ENCODE peak calls at places on chromosomes 2 and 18, in seven cellular contexts. X, B, Y, R, Z, G and H are unnamed samples.

GRCh38 chr18:24173997-24174396 is 35.1 kb downstream of the CABYR start:
- DNase-seq in X (no peak), B (no peak), Y (no peak), R (no peak), Z (no peak), G (no peak), H (peak; percentile 32)

GRCh38 chr2:177572236-177572671 is 179.7 kb downstream of the AGPS start:
- DNase-seq in X (no peak), B (no peak), Y (no peak), R (no peak), Z (peak; percentile 63), G (no peak), H (peak; percentile 34)

GRCh38 chr2:61898810-61899209 is 6.7 kb upstream of the COMMD1 start:
- DNase-seq in X (no peak), B (no peak), Y (no peak), R (no peak), Z (no peak), G (no peak), H (peak; percentile 44)

GRCh38 chr18:59918320-59918755 is 18.5 kb downstream of the PMAIP1 start:
- DNase-seq in X (no peak), B (no peak), Y (peak; percentile 64), R (no peak), Z (no peak), G (peak; percentile 34), H (peak; percentile 89)

GRCh38 chr2:132668986-132669853 is 785 bp downstream of the LYPD1 start:
- DNase-seq in X (peak; percentile 14), B (no peak), Y (no peak), R (no peak), Z (no peak), G (no peak), H (no peak)

GRCh38 chr2:8786463-8786862 is 51.0 kb downstream of the KIDINS220 start:
- DNase-seq in X (no peak), B (no peak), Y (no peak), R (no peak), Z (no peak), G (no peak), H (no peak)

GRCh38 chr2:232795920-232796319 is 19.6 kb upstream of the KCNJ13 start:
- DNase-seq in X (no peak), B (no peak), Y (no peak), R (no peak), Z (no peak), G (no peak), H (no peak)

GRCh38 chr18:45009766-45010165 is 329.1 kb downstream of the SETBP1 start:
- DNase-seq in X (peak; percentile 14), B (no peak), Y (no peak), R (no peak), Z (no peak), G (no peak), H (no peak)

GRCh38 chr2:54634564-54635511 is 88.6 kb upstream of the EML6 start:
- DNase-seq in X (no peak), B (no peak), Y (no peak), R (peak; percentile 57), Z (no peak), G (peak; percentile 55), H (peak; percentile 83)

GRCh38 chr2:202072737-202073396 is at the start of gene KIAA2012:
- DNase-seq in X (no peak), B (no peak), Y (no peak), R (no peak), Z (peak; percentile 83), G (no peak), H (no peak)

GRCh38 chr2:172702451-172702850 is 33.2 kb upstream of the RAPGEF4 start:
- DNase-seq in X (no peak), B (no peak), Y (no peak), R (no peak), Z (peak; percentile 88), G (no peak), H (no peak)

GRCh38 chr2:133412637-133413164 is 155.6 kb downstream of the NCKAP5 start:
- DNase-seq in X (no peak), B (no peak), Y (no peak), R (no peak), Z (no peak), G (no peak), H (no peak)

GRCh38 chr2:1736045-1736444 is 8.3 kb downstream of the PXDN start:
- DNase-seq in X (no peak), B (no peak), Y (no peak), R (no peak), Z (no peak), G (no peak), H (no peak)

GRCh38 chr2:237590272-237591020 is at the start of gene RAB17:
- DNase-seq in X (peak; percentile 50), B (no peak), Y (no peak), R (no peak), Z (no peak), G (no peak), H (peak; percentile 75)

GRCh38 chr18:22185723-22186386 is 16.5 kb downstream of the GATA6 start:
- DNase-seq in X (no peak), B (no peak), Y (no peak), R (no peak), Z (no peak), G (no peak), H (no peak)

GRCh38 chr2:240353086-240353798 is 82.2 kb upstream of the GPC1 start:
- DNase-seq in X (no peak), B (no peak), Y (no peak), R (no peak), Z (peak; percentile 76), G (no peak), H (no peak)

GRCh38 chr2:101998556-101999121 is 6.9 kb downstream of the IL1R2 start:
- DNase-seq in X (no peak), B (no peak), Y (no peak), R (no peak), Z (no peak), G (no peak), H (no peak)

GRCh38 chr2:223865907-223866508 is 28.6 kb upstream of the AP1S3 start:
- DNase-seq in X (no peak), B (no peak), Y (no peak), R (no peak), Z (no peak), G (no peak), H (peak; percentile 81)